ENCODE peak calls at places on chromosome 2, in nine cellular contexts. U is stomach, I is Panc1, B is HL-60, X is HCT116, Y is transverse colon, H is vagina, K is H1, C is spleen. T is an unnamed sample.

GRCh38 chr2:144477281-144477942 is 42.5 kb downstream of the ZEB2 start:
- DNase-seq in U (no peak), I (no peak), B (no peak), X (no peak), Y (no peak), H (no peak), K (no peak), C (no peak), T (no peak)

GRCh38 chr2:126467367-126468054 is 188.4 kb upstream of the GYPC start:
- DNase-seq in U (no peak), I (no peak), B (no peak), X (no peak), Y (no peak), H (no peak), K (no peak), C (no peak), T (no peak)

GRCh38 chr2:45004569-45005181 is 4.6 kb downstream of the SIX2 start:
- DNase-seq in U (no peak), I (no peak), B (no peak), X (no peak), Y (no peak), H (no peak), K (no peak), C (no peak), T (no peak)

GRCh38 chr2:175187378-175187777 is 5.9 kb upstream of the ATP5MC3 start:
- DNase-seq in U (no peak), I (no peak), B (peak; percentile 20), X (no peak), Y (no peak), H (no peak), K (no peak), C (no peak), T (no peak)

GRCh38 chr2:164495491-164496223 is 125.6 kb downstream of the GRB14 start:
- DNase-seq in U (no peak), I (peak; percentile 33), B (no peak), X (peak; percentile 23), Y (no peak), H (no peak), K (no peak), C (no peak), T (no peak)

GRCh38 chr2:205879362-205879761 is 197.1 kb downstream of the NRP2 start:
- DNase-seq in U (no peak), I (no peak), B (no peak), X (no peak), Y (no peak), H (no peak), K (no peak), C (no peak), T (no peak)

GRCh38 chr2:225282858-225283693 is 116.4 kb upstream of the NYAP2 start:
- DNase-seq in U (no peak), I (peak; percentile 28), B (peak; percentile 14), X (peak; percentile 31), Y (no peak), H (no peak), K (peak; percentile 10), C (no peak), T (no peak)

GRCh38 chr2:174343638-174344455 is 9.1 kb downstream of the SP9 start:
- DNase-seq in U (no peak), I (no peak), B (no peak), X (no peak), Y (no peak), H (no peak), K (no peak), C (peak; percentile 73), T (no peak)

GRCh38 chr2:96584017-96584416 is 47.5 kb downstream of the ARID5A start:
- DNase-seq in U (no peak), I (no peak), B (no peak), X (no peak), Y (no peak), H (no peak), K (no peak), C (no peak), T (no peak)

GRCh38 chr2:41735446-41735845 is 312.4 kb upstream of the PKDCC start:
- DNase-seq in U (no peak), I (no peak), B (no peak), X (no peak), Y (no peak), H (no peak), K (no peak), C (no peak), T (no peak)

GRCh38 chr2:95390272-95390880 is 12.1 kb upstream of the FAHD2A start:
- DNase-seq in U (peak; percentile 47), I (no peak), B (no peak), X (no peak), Y (peak; percentile 30), H (no peak), K (no peak), C (peak; percentile 35), T (peak; percentile 15)

GRCh38 chr2:58432491-58433166 is 191.5 kb upstream of the FANCL start:
- DNase-seq in U (no peak), I (no peak), B (no peak), X (no peak), Y (no peak), H (no peak), K (no peak), C (no peak), T (no peak)

GRCh38 chr2:128305555-128306080 is 13.1 kb downstream of the HS6ST1 start:
- DNase-seq in U (no peak), I (no peak), B (no peak), X (no peak), Y (no peak), H (no peak), K (no peak), C (peak; percentile 74), T (no peak)

GRCh38 chr2:166351319-166351718 is 24.4 kb downstream of the SCN9A start:
- DNase-seq in U (no peak), I (no peak), B (no peak), X (no peak), Y (no peak), H (no peak), K (no peak), C (no peak), T (no peak)

GRCh38 chr2:235419996-235420395 is 73.8 kb upstream of the AGAP1 start:
- DNase-seq in U (no peak), I (no peak), B (no peak), X (no peak), Y (no peak), H (no peak), K (no peak), C (no peak), T (no peak)
- TF ChIP-seq POLR2AphosphoS5 in U (no peak), I (no peak), B (no peak), X (no peak), Y (no peak), H (no peak), K (no peak), C (no peak), T (no peak)

GRCh38 chr2:68317971-68318685 is 1.6 kb downstream of the CNRIP1 start:
- DNase-seq in U (no peak), I (no peak), B (no peak), X (no peak), Y (no peak), H (no peak), K (no peak), C (no peak), T (no peak)
- H3K4me3 ChIP-seq in U (peak overlapping the region; percentile 69), I (peak overlapping the region; percentile 45), B (no peak overlapping the region), X (no peak overlapping the region), Y (peak overlapping the region; percentile 56), H (peak overlapping the region; percentile 59), K (peak overlapping the region; percentile 61), C (peak overlapping the region; percentile 85), T (peak overlapping the region; percentile 67)

DNA sequence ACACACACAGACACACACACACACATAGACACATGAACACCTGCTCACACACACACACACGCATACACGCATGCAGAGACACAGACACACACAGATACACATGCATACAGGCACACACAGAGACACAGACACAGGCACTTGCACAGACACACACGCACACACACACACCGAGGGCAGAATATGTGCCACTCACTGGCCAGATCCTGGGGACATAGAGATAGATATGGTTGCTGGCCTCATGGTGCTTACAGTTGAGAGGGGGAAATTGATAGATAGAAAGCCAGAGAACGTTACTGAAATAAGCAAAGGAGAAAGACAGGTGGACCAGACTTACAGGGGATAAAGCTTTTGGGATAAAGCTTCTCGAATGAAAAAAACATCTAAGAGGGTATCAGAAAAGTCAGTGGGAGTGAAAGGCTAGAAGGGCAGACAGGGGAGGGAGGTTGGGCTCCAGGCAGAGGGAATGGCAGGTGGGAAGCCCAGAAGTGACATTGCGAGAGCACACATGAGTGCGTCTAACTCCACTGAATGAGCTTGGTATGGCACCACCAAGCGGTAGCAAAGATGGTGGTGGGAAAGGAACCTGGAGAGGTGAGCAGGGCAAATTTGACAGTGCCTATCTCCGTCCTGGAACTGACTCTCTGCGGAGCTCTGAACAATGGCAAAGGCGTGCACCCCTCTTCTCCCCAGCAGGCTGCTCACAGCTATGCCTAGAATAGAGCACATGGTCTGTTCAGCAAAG is 390.1 kb upstream of the TRIB2 start:
- DNase-seq in U (no peak), I (no peak), B (no peak), X (no peak), Y (no peak), H (no peak), K (no peak), C (no peak), T (no peak)
- TF ChIP-seq CTCF in U (no peak), I (no peak), B (no peak), X (no peak), Y (no peak), H (no peak), K (peak; percentile 59), C (no peak), T (no peak)

GRCh38 chr2:63893163-63893562 is 51.5 kb downstream of the UGP2 start:
- DNase-seq in U (no peak), I (no peak), B (no peak), X (no peak), Y (no peak), H (no peak), K (no peak), C (no peak), T (no peak)

GRCh38 chr2:63888490-63889402 is 47.0 kb downstream of the UGP2 start:
- DNase-seq in U (peak; percentile 41), I (peak; percentile 30), B (peak; percentile 19), X (peak; percentile 29), Y (peak; percentile 32), H (no peak), K (no peak), C (no peak), T (peak; percentile 36)

GRCh38 chr2:63890678-63891077 is 49.0 kb downstream of the UGP2 start:
- DNase-seq in U (no peak), I (no peak), B (no peak), X (no peak), Y (no peak), H (no peak), K (no peak), C (no peak), T (no peak)

GRCh38 chr2:63894167-63894566 is 52.5 kb downstream of the UGP2 start:
- DNase-seq in U (no peak), I (no peak), B (no peak), X (no peak), Y (no peak), H (no peak), K (no peak), C (no peak), T (no peak)

DNA sequence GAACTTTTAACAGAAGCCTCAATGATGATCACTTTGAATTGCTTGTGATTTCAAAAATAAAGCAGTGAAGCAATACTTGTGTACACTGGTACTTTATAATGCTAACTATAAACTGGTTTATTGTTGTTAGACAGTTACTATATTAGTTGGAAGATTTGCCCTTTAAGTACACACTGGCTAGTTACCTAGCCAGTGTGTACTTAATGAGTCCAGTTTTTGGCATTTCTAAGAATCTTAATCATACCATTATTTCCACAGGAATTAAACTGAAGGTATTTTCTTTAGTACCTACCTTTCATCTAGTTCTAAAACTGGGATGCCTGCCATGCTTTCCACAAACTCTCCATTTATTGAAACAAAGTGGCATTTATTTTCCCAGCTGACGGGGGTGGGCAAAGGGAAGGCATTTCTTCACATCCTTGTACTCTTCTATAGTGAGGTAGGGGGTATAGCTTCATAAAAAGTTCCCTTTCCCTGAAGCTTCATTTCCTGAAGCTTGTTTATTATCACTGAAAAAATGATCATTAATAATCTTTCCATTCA is 49.9 kb downstream of the UGP2 start:
- DNase-seq in U (no peak), I (no peak), B (no peak), X (no peak), Y (no peak), H (no peak), K (no peak), C (no peak), T (no peak)
- TF ChIP-seq POLR2AphosphoS5 in U (no peak), I (no peak), B (no peak), X (no peak), Y (no peak), H (no peak), K (no peak), C (no peak), T (no peak)

T was measured in upper lobe of left lung.